ENCODE peak calls at places on chromosome 14, in nine cellular contexts. T, N, D, Z, I, M, B, K and U are unnamed samples.

GRCh38 chr14:25150934-25151790 is 101.2 kb upstream of the STXBP6 start:
- DNase-seq in T (peak), N (no peak), M (peak), K (peak), B (peak), Z (peak), I (peak), D (peak), U (no peak)

GRCh38 chr14:96177766-96178377 is 26.8 kb upstream of the BDKRB2 start:
- DNase-seq in B (peak), Z (no peak), N (no peak), T (no peak), D (no peak), K (no peak), I (no peak), M (no peak), U (peak)

GRCh38 chr14:23047042-23047634 is 5.1 kb downstream of the PSMB11 start:
- DNase-seq in B (no peak), I (no peak), N (no peak), Z (no peak), D (no peak), M (no peak), K (no peak), T (no peak), U (no peak)

GRCh38 chr14:74954232-74954946 is 1.0 kb downstream of the PGF start:
- DNase-seq in I (peak), B (peak), M (no peak), K (no peak), T (no peak), Z (no peak), D (no peak), N (no peak), U (no peak)

GRCh38 chr14:67358914-67359313 is 690 bp downstream of the ATP6V1D start:
- DNase-seq in D (no peak), N (no peak), T (no peak), M (no peak), K (peak), I (peak), Z (no peak), B (no peak), U (no peak)

GRCh38 chr14:37129047-37129446 is 43.4 kb downstream of the SLC25A21 start:
- DNase-seq in M (no peak), T (no peak), D (no peak), N (no peak), Z (no peak), B (no peak), I (no peak), K (no peak), U (no peak)

GRCh38 chr14:28707814-28708213 is 58.8 kb upstream of the FOXG1 start:
- DNase-seq in N (no peak), K (no peak), T (no peak), D (no peak), B (no peak), M (no peak), I (no peak), Z (peak), U (no peak)

GRCh38 chr14:51228890-51229289 is 11.2 kb upstream of the TMX1 start:
- DNase-seq in M (no peak), B (no peak), Z (no peak), N (no peak), K (no peak), D (no peak), I (peak), T (no peak), U (no peak)

GRCh38 chr14:78501901-78502300 is 331.7 kb downstream of the NRXN3 start:
- DNase-seq in T (no peak), I (no peak), Z (no peak), D (no peak), B (peak), K (no peak), M (no peak), N (no peak), U (no peak)

GRCh38 chr14:36477266-36477665 is 42.8 kb downstream of the NKX2-1 start:
- DNase-seq in T (no peak), M (no peak), Z (no peak), K (peak), I (peak), N (no peak), D (no peak), B (no peak), U (no peak)

GRCh38 chr14:26370118-26370517 is 227.7 kb downstream of the NOVA1 start:
- DNase-seq in D (no peak), I (no peak), K (no peak), B (no peak), Z (peak), N (no peak), T (no peak), M (no peak), U (no peak)

GRCh38 chr14:61644834-61645233 is 50.5 kb upstream of the HIF1A start:
- DNase-seq in M (no peak), D (peak), I (peak), N (no peak), K (no peak), T (no peak), Z (no peak), B (peak), U (no peak)

GRCh38 chr14:104893435-104894207 is 28.6 kb downstream of the CEP170B start:
- DNase-seq in I (no peak), N (peak), M (no peak), Z (no peak), B (peak), T (no peak), D (no peak), K (no peak), U (peak)

GRCh38 chr14:62126885-62127478 is 364.8 kb downstream of the SNAPC1 start:
- DNase-seq in K (peak), Z (peak), M (peak), B (peak), N (no peak), D (peak), T (peak), I (peak), U (no peak)

GRCh38 chr14:95292660-95293425 is 26.9 kb downstream of the CLMN start:
- DNase-seq in M (no peak), B (no peak), Z (no peak), K (no peak), D (no peak), N (peak), T (no peak), I (no peak), U (no peak)

GRCh38 chr14:98118749-98119148 is 1153.2 kb downstream of the BCL11B start:
- DNase-seq in D (no peak), K (no peak), Z (no peak), M (no peak), T (no peak), I (no peak), B (no peak), N (no peak), U (no peak)

GRCh38 chr14:89430271-89430620 is 13.2 kb upstream of the FOXN3 start:
- DNase-seq in D (no peak), B (no peak), M (no peak), T (no peak), Z (no peak), K (no peak), N (no peak), I (no peak), U (no peak)

GRCh38 chr14:75200451-75200850 is 24.0 kb upstream of the TMED10 start:
- DNase-seq in M (no peak), K (peak), Z (no peak), I (peak), D (no peak), N (no peak), B (no peak), T (no peak), U (peak)

GRCh38 chr14:100665518-100666032 is 61.1 kb upstream of the DLK1 start:
- DNase-seq in T (no peak), K (no peak), N (no peak), Z (no peak), I (peak), B (no peak), M (no peak), D (no peak), U (no peak)

GRCh38 chr14:101400815-101401214 is 160.5 kb upstream of the DIO3 start:
- DNase-seq in B (no peak), I (no peak), T (peak), N (no peak), Z (no peak), M (no peak), K (peak), D (no peak), U (no peak)

GRCh38 chr14:90039253-90040010 is 22.4 kb upstream of the KCNK13 start:
- DNase-seq in K (no peak), T (no peak), B (no peak), I (no peak), Z (no peak), D (no peak), N (peak), M (no peak), U (no peak)

GRCh38 chr14:75609606-75610476 is 31.4 kb downstream of the FLVCR2 start:
- DNase-seq in D (no peak), Z (peak), B (no peak), K (no peak), T (no peak), I (no peak), N (no peak), M (no peak), U (no peak)

GRCh38 chr14:24212924-24213865 is at the start of gene CHMP4A:
- DNase-seq in M (peak), K (peak), B (peak), I (peak), N (peak), T (peak), Z (peak), D (peak), U (peak)

GRCh38 chr14:64763801-64764511 is 59.7 kb downstream of the PLEKHG3 start:
- DNase-seq in K (peak), M (no peak), B (peak), Z (peak), T (no peak), I (peak), N (no peak), D (no peak), U (peak)

GRCh38 chr14:68599896-68600620 is 192.8 kb downstream of the ZFP36L1 start:
- DNase-seq in K (no peak), I (no peak), D (no peak), M (no peak), N (peak), T (no peak), B (no peak), Z (no peak), U (no peak)

GRCh38 chr14:59086241-59086899 is 102.1 kb upstream of the DAAM1 start:
- DNase-seq in D (no peak), N (no peak), I (no peak), K (no peak), M (no peak), T (no peak), Z (peak), B (no peak), U (no peak)

GRCh38 chr14:96095581-96096476 is 56.7 kb downstream of the C14orf132 start:
- DNase-seq in B (peak), I (peak), Z (peak), N (peak), D (no peak), M (no peak), T (peak), K (no peak), U (no peak)

GRCh38 chr14:33754264-33754663 is 196.6 kb downstream of the EGLN3 start:
- DNase-seq in N (no peak), Z (peak), B (no peak), K (peak), M (no peak), I (no peak), D (no peak), T (no peak), U (no peak)